ENCODE peak calls at places on chromosomes 12 and 14, in four cellular contexts. O is fibroblast of lung, A is fibroblast of mammary gland, L is suprapubic skin. B is an unnamed sample.

GRCh38 chr12:28998662-28999120 is 150.4 kb upstream of the FAR2 start:
- DNase-seq in L (no peak), A (peak; percentile 89), O (peak; percentile 47), B (no peak)

GRCh38 chr12:7705846-7706245 is 5.4 kb upstream of the DPPA3 start:
- DNase-seq in A (no peak), O (no peak), L (no peak), B (no peak)

GRCh38 chr12:93682846-93683261 is 5.7 kb downstream of the CRADD start:
- DNase-seq in O (peak; percentile 23), L (no peak), A (no peak), B (no peak)

GRCh38 chr12:43208221-43208620 is 343.8 kb downstream of the ADAMTS20 start:
- DNase-seq in L (no peak), A (peak; percentile 45), O (peak; percentile 69), B (no peak)

GRCh38 chr12:106296179-106296877 is 6.2 kb upstream of the TCP11L2 start:
- DNase-seq in O (peak; percentile 81), A (peak; percentile 75), L (no peak), B (no peak)

GRCh38 chr12:1639538-1639937 is 10.5 kb downstream of the WNT5B start:
- DNase-seq in O (no peak), L (no peak), A (no peak), B (no peak)

GRCh38 chr12:22271036-22271435 is 63.5 kb downstream of the ST8SIA1 start:
- DNase-seq in L (no peak), O (peak; percentile 95), A (peak; percentile 93), B (no peak)

GRCh38 chr12:612293-612692 is 51.0 kb downstream of the NINJ2 start:
- DNase-seq in L (no peak), O (no peak), A (no peak), B (no peak)

GRCh38 chr14:21024668-21025373 is at the start of gene NDRG2:
- DNase-seq in A (no peak), O (peak; percentile 17), L (peak; percentile 86), B (peak; percentile 53)

GRCh38 chr12:114626-115211 is 48.2 kb downstream of the IQSEC3 start:
- DNase-seq in A (no peak), O (no peak), L (no peak), B (no peak)

GRCh38 chr14:34843011-34843554 is 32.1 kb downstream of the BAZ1A start:
- DNase-seq in L (no peak), A (peak; percentile 89), O (peak; percentile 80), B (no peak)

GRCh38 chr14:27392153-27392552 is 794.3 kb upstream of the NOVA1 start:
- DNase-seq in A (peak; percentile 75), L (no peak), O (peak; percentile 93), B (no peak)

GRCh38 chr14:39060818-39061437 is 42.1 kb downstream of the SEC23A start:
- DNase-seq in A (no peak), O (no peak), L (no peak), B (no peak)

GRCh38 chr12:104356231-104357115 is 52.9 kb downstream of the EID3 start:
- DNase-seq in O (no peak), L (no peak), A (no peak), B (no peak)

GRCh38 chr14:74655597-74656389 is 43.8 kb upstream of the LTBP2 start:
- DNase-seq in L (no peak), A (peak; percentile 82), O (peak; percentile 76), B (no peak)

GRCh38 chr12:2613674-2614073 is 181.1 kb upstream of the FKBP4 start:
- DNase-seq in O (peak; percentile 98), L (no peak), A (peak; percentile 98), B (no peak)

GRCh38 chr12:124562796-124563181 is 4.6 kb downstream of the NCOR2 start:
- DNase-seq in O (no peak), L (no peak), A (no peak), B (no peak)

GRCh38 chr14:22510527-22511110 is 78.4 kb downstream of the DAD1 start:
- DNase-seq in A (no peak), O (peak; percentile 88), L (no peak), B (no peak)

GRCh38 chr12:121438905-121439304 is 39.0 kb downstream of the RNF34 start:
- DNase-seq in O (no peak), L (no peak), A (no peak), B (peak; percentile 62)

GRCh38 chr12:53532026-53532425 is 24.7 kb upstream of the NPFF start:
- DNase-seq in A (no peak), L (no peak), O (no peak), B (no peak)

GRCh38 chr14:79483989-79484388 is 727.3 kb downstream of the DIO2 start:
- DNase-seq in L (no peak), A (no peak), O (no peak), B (no peak)

GRCh38 chr12:121358093-121358492 is 5.9 kb upstream of the ANAPC5 start:
- DNase-seq in A (no peak), O (no peak), L (no peak), B (no peak)

GRCh38 chr12:119505001-119505400 is 88.6 kb upstream of the TMEM233 start:
- DNase-seq in L (no peak), A (no peak), O (peak; percentile 16), B (no peak)

GRCh38 chr14:70753518-70753953 is 55.8 kb downstream of the MAP3K9 start:
- DNase-seq in O (no peak), A (no peak), L (no peak), B (no peak)

GRCh38 chr12:104457746-104458644 is 1.2 kb downstream of the CHST11 start:
- DNase-seq in A (no peak), O (peak; percentile 32), L (no peak), B (peak; percentile 32)

GRCh38 chr14:92673601-92674000 is 74.8 kb downstream of the LGMN start:
- DNase-seq in A (no peak), L (no peak), O (no peak), B (no peak)

DNA sequence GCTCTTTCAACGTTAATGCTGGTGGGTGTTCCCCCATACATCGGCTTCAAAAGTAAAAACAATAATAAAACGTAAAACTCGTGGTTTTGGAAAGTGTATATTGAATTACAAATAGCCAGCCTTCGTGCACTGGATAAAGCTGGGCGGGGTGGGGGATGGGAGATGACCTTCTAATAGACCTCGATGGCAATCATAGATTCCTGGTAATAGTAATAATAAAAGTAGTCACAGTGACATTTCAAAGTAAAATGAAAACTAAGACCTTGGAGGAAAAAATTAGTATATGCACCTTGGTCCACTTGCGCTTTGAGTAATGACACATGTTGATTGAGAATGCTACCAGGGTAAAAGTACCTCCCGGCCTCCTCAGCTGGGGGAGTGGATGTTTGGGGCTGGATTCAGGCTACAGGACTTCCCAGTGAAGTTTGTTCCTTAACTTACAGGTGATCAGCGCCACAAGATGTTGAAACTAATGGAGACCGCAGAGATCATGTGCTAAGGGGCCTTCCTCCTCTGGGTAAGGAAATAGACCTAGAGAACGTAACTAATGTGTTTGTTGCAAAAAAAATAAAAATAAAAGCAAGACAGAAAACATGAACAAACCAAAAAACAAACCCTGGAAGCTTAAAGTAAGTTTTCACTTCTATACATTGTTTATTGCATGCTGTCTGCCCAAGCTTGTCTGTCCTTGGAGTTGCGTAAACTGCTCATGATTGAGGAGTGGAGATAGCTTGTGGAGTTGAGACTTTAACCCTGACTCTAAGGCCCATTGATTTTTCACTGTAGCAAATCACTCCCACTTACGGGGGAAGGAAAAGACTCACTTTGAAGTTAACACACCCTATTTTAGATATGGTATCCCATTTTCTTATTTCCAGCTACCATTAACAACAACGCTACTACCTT is 905 bp upstream of the LRIG3 start:
- DNase-seq in L (no peak), O (no peak), A (no peak), B (no peak)
- H3K4me3 ChIP-seq in L (peak overlapping the region; percentile 71), O (no peak overlapping the region), A (peak overlapping the region; percentile 83), B (peak overlapping the region; percentile 75)

GRCh38 chr12:31119531-31120211 is 46.0 kb downstream of the DDX11 start:
- DNase-seq in A (no peak), L (no peak), O (no peak), B (no peak)

GRCh38 chr12:31120392-31121008 is 46.8 kb downstream of the DDX11 start:
- DNase-seq in A (no peak), O (no peak), L (no peak), B (no peak)

GRCh38 chr12:31117203-31118011 is 43.7 kb downstream of the DDX11 start:
- DNase-seq in L (peak; percentile 58), A (peak; percentile 10), O (peak; percentile 29), B (no peak)

GRCh38 chr12:31118831-31119530 is 45.3 kb downstream of the DDX11 start:
- DNase-seq in O (no peak), A (no peak), L (peak; percentile 60), B (no peak)

DNA sequence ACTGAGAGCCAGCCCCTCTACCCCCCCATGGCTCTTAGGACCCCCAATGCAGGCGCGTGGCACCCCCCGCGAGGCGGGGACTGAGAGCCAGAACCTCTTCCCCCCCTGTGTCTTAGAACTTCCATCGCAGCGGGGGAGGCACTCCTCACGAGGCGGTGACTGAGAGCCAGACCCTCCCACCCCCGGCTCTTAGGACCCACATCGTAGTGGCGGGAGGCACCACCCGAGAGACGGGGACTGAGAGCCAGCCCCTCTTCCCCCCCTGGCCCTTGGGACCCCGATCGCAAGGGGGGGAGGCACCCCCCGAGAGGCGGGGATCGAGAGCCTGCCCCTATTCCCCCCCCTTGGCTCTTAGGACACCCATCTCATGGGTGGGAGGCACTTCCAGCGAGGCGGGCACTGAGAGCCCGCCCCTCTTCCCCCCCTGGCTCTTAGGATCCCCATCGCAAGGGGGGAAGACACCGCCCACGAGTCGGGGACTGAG is 44.7 kb downstream of the DDX11 start:
- DNase-seq in A (no peak), L (peak; percentile 68), O (no peak), B (no peak)
- H3K4me3 ChIP-seq in A (no peak overlapping the region), L (peak overlapping the region; percentile 43), O (no peak overlapping the region), B (peak overlapping the region; percentile 38)

DNA sequence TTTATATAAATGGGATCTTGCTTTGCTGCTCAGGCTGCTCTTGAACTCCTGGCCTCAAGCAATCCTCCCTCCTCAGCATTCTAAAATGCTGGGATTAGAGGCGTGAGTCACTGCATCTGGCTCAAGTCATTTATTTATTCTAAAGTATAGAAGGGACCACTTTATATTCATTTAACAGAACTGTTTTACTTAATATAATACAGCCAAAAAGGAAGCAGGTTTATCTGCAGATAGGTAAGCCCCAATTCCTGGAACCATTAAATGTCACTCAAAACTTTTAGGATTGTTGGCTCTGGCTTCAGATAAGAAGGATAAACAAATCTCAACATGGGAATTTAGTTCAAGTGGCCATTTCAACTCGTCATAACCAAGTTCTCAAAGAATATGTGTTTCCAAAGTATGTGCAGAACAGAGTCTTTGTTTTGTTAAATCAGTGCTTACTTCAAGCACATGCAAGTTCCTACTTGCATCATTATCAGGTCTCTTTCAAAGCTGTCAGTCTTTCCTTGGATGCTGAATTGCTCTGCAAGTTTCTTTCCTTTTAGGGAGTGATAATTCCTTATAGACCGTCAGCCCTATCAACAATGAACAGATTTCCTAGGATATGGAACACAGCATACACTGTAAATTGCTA is 60.4 kb downstream of the KITLG start:
- DNase-seq in L (no peak), A (no peak), O (peak; percentile 69), B (no peak)
- H3K4me3 ChIP-seq in L (no peak overlapping the region), A (no peak overlapping the region), O (no peak overlapping the region), B (no peak overlapping the region)

GRCh38 chr14:76551906-76552305 is 176.0 kb downstream of the ESRRB start:
- DNase-seq in O (no peak), A (no peak), L (no peak), B (no peak)

GRCh38 chr14:76546426-76547221 is 170.7 kb downstream of the ESRRB start:
- DNase-seq in L (no peak), A (peak; percentile 16), O (no peak), B (no peak)

GRCh38 chr14:76550534-76550933 is 174.6 kb downstream of the ESRRB start:
- DNase-seq in A (peak; percentile 1), O (no peak), L (no peak), B (no peak)

DNA sequence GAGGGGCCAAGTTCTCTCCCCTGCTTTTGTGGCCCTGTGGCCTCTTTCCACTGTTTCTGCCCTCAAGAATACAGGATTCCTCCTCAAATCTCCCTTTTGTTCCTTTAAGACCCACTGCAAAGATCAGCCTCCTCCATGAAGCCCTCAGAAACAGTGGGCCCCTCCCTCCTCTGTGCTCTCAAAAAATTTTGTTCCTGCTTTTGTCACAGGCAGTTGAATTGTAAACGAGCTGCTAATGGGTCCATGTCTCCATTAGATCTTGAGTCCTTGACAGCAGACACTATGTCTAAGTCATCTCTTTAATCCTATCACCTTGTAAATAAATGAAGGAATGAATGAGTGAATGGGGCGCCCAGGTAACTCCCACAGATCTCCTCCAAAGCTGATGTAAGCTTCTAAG is 175.2 kb downstream of the ESRRB start:
- DNase-seq in A (no peak), O (no peak), L (no peak), B (no peak)
- H3K4me3 ChIP-seq in A (no peak overlapping the region), O (no peak overlapping the region), L (no peak overlapping the region), B (no peak overlapping the region)

B was measured in dorsolateral prefrontal cortex.